ENCODE peak calls at places on chromosomes 2 and 18, in six cellular contexts. One of them, this sample, is unnamed.

GRCh38 chr18:63182861-63183260 is 136.7 kb downstream of the BCL2 start:
- DNase-seq in GM12891: no peak
- DNase-seq in H1: no peak
- DNase-seq in K562: no peak
- DNase-seq in GM12878: no peak
- DNase-seq in HepG2: no peak
- DNase-seq in this sample: no peak

GRCh38 chr2:203471323-203471722 is 63.8 kb downstream of the RAPH1 start:
- DNase-seq in GM12878: no peak
- DNase-seq in GM12891: no peak
- DNase-seq in H1: no peak
- DNase-seq in K562: no peak
- DNase-seq in HepG2: no peak
- DNase-seq in this sample: no peak

GRCh38 chr2:37324536-37324785 is 172 bp downstream of the PRKD3 start:
- DNase-seq in H1: no peak
- DNase-seq in K562: peak
- DNase-seq in GM12891: no peak
- DNase-seq in HepG2: peak
- DNase-seq in GM12878: no peak
- DNase-seq in this sample: no peak

GRCh38 chr18:79068946-79069791 is at the start of gene ATP9B:
- DNase-seq in GM12878: peak
- DNase-seq in HepG2: peak
- DNase-seq in K562: peak
- DNase-seq in H1: peak
- DNase-seq in GM12891: peak
- DNase-seq in this sample: peak

GRCh38 chr2:215885621-215886020 is 127.7 kb downstream of the MREG start:
- DNase-seq in GM12878: no peak
- DNase-seq in K562: no peak
- DNase-seq in HepG2: no peak
- DNase-seq in H1: no peak
- DNase-seq in GM12891: no peak
- DNase-seq in this sample: no peak

GRCh38 chr2:154960802-154961583 is 262.5 kb downstream of the KCNJ3 start:
- DNase-seq in H1: no peak
- DNase-seq in GM12891: no peak
- DNase-seq in GM12878: peak
- DNase-seq in K562: no peak
- DNase-seq in HepG2: no peak
- DNase-seq in this sample: no peak

GRCh38 chr2:191013617-191013875 is 425 bp downstream of the STAT1 start:
- DNase-seq in H1: no peak
- DNase-seq in GM12878: no peak
- DNase-seq in K562: no peak
- DNase-seq in HepG2: no peak
- DNase-seq in GM12891: no peak
- DNase-seq in this sample: no peak

GRCh38 chr18:62631173-62631572 is 84.2 kb upstream of the PHLPP1 start:
- DNase-seq in H1: no peak
- DNase-seq in HepG2: no peak
- DNase-seq in GM12878: no peak
- DNase-seq in K562: no peak
- DNase-seq in GM12891: no peak
- DNase-seq in this sample: no peak

GRCh38 chr2:208369091-208369490 is 37.5 kb upstream of the PTH2R start:
- DNase-seq in K562: no peak
- DNase-seq in H1: no peak
- DNase-seq in GM12891: no peak
- DNase-seq in HepG2: peak
- DNase-seq in GM12878: no peak
- DNase-seq in this sample: no peak

GRCh38 chr18:58268849-58269248 is 224.8 kb downstream of the NEDD4L start:
- DNase-seq in GM12891: no peak
- DNase-seq in H1: no peak
- DNase-seq in HepG2: no peak
- DNase-seq in K562: no peak
- DNase-seq in GM12878: no peak
- DNase-seq in this sample: no peak

GRCh38 chr2:201697899-201698298 is 545 bp downstream of the MPP4 start:
- DNase-seq in HepG2: no peak
- DNase-seq in GM12878: no peak
- DNase-seq in H1: no peak
- DNase-seq in K562: no peak
- DNase-seq in GM12891: no peak
- DNase-seq in this sample: no peak

GRCh38 chr2:217142649-217143266 is 282.9 kb upstream of the TNP1 start:
- DNase-seq in K562: no peak
- DNase-seq in HepG2: peak
- DNase-seq in GM12891: no peak
- DNase-seq in GM12878: no peak
- DNase-seq in H1: peak
- DNase-seq in this sample: no peak

GRCh38 chr18:3540805-3541548 is 91.0 kb downstream of the TGIF1 start:
- DNase-seq in GM12891: no peak
- DNase-seq in HepG2: no peak
- DNase-seq in H1: no peak
- DNase-seq in K562: no peak
- DNase-seq in GM12878: no peak
- DNase-seq in this sample: no peak

GRCh38 chr2:3223080-3223923 is 154.3 kb downstream of the EIPR1 start:
- DNase-seq in H1: no peak
- DNase-seq in HepG2: no peak
- DNase-seq in GM12878: peak
- DNase-seq in GM12891: no peak
- DNase-seq in K562: no peak
- DNase-seq in this sample: peak

GRCh38 chr18:49812321-49813070 is 837 bp downstream of the ACAA2 start:
- DNase-seq in K562: no peak
- DNase-seq in GM12878: no peak
- DNase-seq in GM12891: no peak
- DNase-seq in HepG2: no peak
- DNase-seq in H1: no peak
- DNase-seq in this sample: no peak

GRCh38 chr2:101698419-101699190 is 1.1 kb downstream of the MAP4K4 start:
- DNase-seq in GM12878: no peak
- DNase-seq in H1: no peak
- DNase-seq in GM12891: no peak
- DNase-seq in K562: no peak
- DNase-seq in HepG2: no peak
- DNase-seq in this sample: no peak

GRCh38 chr18:59024829-59025228 is 114.9 kb upstream of the SEC11C start:
- DNase-seq in HepG2: no peak
- DNase-seq in GM12878: no peak
- DNase-seq in GM12891: no peak
- DNase-seq in K562: no peak
- DNase-seq in H1: no peak
- DNase-seq in this sample: no peak

DNA sequence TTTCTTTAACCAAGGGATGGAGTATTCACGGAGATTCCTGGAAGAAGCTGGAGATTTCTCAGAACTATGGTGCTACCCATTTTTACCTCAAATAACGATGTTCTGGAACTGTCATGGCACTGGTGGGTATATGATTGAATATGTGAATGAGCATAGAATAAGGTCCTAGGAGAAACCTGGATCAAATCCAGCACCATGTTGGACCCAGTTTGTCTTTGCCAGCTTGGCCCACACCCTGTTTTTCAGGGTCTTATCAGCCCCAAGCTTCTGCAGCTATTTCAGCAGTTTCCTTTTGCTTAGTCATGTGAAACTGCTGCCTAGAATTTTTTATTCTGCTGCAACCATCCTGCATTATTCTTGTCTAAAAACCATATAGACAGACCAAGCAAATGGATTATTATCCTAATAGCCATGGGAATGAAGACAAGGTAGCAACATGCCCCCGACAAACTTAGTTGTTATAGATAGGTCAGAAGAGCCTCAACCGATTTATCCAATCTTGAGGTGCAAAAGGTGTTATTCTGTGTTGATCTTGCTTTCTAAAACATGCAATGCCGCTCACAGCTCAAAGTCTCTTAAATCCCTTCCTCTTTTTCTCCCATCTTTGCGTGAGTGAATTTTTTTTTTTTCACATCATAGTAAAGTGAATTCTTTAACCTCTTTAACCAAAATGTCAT is 133.6 kb downstream of the PRPF40A start:
- DNase-seq in GM12878: no peak
- DNase-seq in H1: no peak
- DNase-seq in HepG2: no peak
- DNase-seq in GM12891: no peak
- DNase-seq in K562: peak
- DNase-seq in this sample: no peak
- TF ChIP-seq POLR2A in GM12878: no peak
- TF ChIP-seq POLR2A in H1: no peak
- TF ChIP-seq POLR2A in HepG2: no peak
- TF ChIP-seq POLR2A in GM12891: no peak
- TF ChIP-seq POLR2A in K562: no peak
- TF ChIP-seq POLR2A in this sample: no peak

GRCh38 chr2:64019083-64019974 is at the start of gene VPS54:
- DNase-seq in GM12891: peak
- DNase-seq in K562: peak
- DNase-seq in HepG2: peak
- DNase-seq in H1: peak
- DNase-seq in GM12878: no peak
- DNase-seq in this sample: peak
- TF ChIP-seq POLR2AphosphoS5 in GM12891: no peak
- TF ChIP-seq POLR2AphosphoS5 in K562: peak
- TF ChIP-seq POLR2AphosphoS5 in HepG2: peak
- TF ChIP-seq POLR2AphosphoS5 in H1: no peak
- TF ChIP-seq POLR2AphosphoS5 in GM12878: peak
- TF ChIP-seq POLR2AphosphoS5 in this sample: peak

DNA sequence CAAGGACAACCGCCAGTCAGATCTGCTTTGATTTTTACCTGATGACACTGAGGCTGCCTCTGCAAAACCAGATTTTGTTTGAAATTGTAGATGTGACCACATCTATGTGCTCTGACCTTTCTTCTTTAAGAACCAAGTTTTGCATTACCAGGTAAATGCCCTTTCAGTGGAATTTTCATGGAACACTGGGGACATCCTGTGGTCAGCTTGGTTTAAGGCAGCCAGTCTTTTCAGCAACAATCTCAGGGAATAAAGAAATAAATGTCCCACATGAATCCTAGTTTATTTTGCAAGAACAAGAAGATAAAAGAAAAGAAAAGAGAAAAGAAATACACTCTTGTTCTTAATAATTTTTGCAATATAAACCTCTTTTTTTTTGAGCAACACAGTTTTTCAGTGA is 90.6 kb downstream of the POU3F3 start:
- DNase-seq in K562: no peak
- DNase-seq in GM12891: no peak
- DNase-seq in GM12878: no peak
- DNase-seq in HepG2: peak
- DNase-seq in H1: peak
- DNase-seq in this sample: no peak
- TF ChIP-seq TAF1 in K562: no peak
- TF ChIP-seq TAF1 in GM12891: no peak
- TF ChIP-seq TAF1 in GM12878: no peak
- TF ChIP-seq TAF1 in HepG2: no peak
- TF ChIP-seq TAF1 in H1: no peak
- TF ChIP-seq TAF1 in this sample: no peak

DNA sequence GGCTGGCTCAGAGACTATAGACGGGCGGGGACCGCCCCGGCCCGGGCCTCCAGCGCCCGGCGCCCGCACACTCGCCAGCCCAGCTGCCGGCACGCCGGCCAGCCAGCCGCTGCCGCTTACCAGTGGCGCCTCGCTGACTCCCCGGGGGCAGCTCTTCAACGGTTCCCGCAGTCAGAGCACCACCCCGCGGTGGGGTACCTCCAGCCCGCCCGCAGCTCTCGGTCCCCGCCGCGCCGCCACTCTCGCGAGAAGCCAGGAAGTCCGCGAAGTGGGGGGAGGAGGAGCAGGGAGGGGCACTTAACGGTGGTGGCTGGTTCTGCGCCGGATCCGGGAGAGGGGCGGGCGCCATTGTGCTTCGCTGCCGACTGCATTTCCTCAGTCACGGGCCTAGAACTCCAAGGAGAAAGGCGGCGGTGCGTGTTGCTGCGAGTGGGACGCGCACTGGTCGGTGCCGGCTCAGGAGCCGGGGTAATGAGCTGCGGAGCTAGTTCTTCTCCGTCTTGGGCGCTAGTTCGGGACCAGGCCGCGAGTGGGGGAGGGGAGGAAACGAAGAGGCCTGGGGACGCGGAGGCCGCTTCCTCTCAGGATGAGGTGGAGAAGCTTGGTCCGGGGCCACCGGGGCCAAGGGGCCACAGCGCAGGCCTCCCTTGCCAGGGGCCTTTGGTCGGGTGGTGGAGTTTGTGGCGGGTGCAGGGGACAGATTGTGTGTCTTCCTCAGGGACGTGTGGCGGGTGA is at the start of gene MARCHF7:
- DNase-seq in K562: peak
- DNase-seq in HepG2: peak
- DNase-seq in H1: peak
- DNase-seq in GM12891: peak
- DNase-seq in GM12878: peak
- DNase-seq in this sample: peak
- TF ChIP-seq POLR2A in K562: peak
- TF ChIP-seq POLR2A in HepG2: peak
- TF ChIP-seq POLR2A in H1: peak
- TF ChIP-seq POLR2A in GM12891: peak
- TF ChIP-seq POLR2A in GM12878: peak
- TF ChIP-seq POLR2A in this sample: peak

DNA sequence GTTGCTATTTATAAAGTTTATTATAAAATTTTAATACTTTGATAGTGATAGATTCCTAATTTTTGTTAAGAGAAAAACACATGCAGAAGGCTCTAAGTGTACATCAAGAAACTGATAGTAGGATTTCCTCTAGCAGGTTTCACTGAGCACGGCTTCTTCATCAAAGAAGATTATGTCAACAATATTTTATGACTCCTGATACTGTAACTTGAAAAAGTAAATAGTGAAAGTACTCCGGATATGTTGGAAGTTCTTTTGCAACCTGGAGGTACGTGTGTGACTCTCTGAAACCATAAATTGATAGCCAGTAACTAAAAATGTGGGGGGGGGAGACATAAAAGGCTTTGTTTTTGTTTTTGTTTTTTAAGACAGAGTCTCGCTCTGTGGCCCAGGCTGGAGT is 9.6 kb upstream of the GCG start:
- DNase-seq in GM12878: no peak
- DNase-seq in GM12891: no peak
- DNase-seq in HepG2: no peak
- DNase-seq in H1: no peak
- DNase-seq in K562: no peak
- DNase-seq in this sample: no peak
- TF ChIP-seq POLR2AphosphoS5 in GM12878: no peak
- TF ChIP-seq POLR2AphosphoS5 in GM12891: no peak
- TF ChIP-seq POLR2AphosphoS5 in HepG2: no peak
- TF ChIP-seq POLR2AphosphoS5 in H1: no peak
- TF ChIP-seq POLR2AphosphoS5 in K562: no peak
- TF ChIP-seq POLR2AphosphoS5 in this sample: no peak

DNA sequence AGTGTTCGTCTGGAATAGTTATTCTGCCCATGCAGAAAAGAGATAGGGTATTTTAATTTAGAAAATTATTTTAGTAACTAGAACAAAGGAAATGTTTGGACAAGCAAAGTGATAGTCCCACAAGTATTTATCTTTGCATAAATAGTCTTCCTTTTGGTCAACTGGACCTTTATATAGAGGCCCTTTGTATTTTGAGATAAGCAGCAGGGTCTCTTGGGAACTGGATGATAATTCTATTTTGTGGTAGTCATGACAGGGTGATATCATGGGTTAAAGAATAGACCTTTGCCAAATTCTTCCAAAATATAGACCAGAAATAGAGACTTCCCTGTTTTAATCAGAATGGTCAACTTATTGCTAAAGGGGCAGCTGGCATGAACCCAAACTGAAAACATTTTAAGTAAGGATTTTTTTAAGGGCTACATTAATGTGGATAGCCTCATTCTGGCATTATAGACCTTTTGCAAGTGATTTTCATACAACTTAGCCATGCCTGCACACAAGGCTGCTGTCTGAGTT is 10.5 kb downstream of the PLEK start:
- DNase-seq in GM12878: no peak
- DNase-seq in H1: no peak
- DNase-seq in HepG2: no peak
- DNase-seq in K562: no peak
- DNase-seq in GM12891: no peak
- DNase-seq in this sample: no peak
- TF ChIP-seq TAF1 in GM12878: no peak
- TF ChIP-seq TAF1 in H1: no peak
- TF ChIP-seq TAF1 in HepG2: no peak
- TF ChIP-seq TAF1 in K562: no peak
- TF ChIP-seq TAF1 in GM12891: no peak
- TF ChIP-seq TAF1 in this sample: no peak